ENCODE peak calls at places on chromosomes 12 and 14, in nine cellular contexts. U is cardiac muscle cell, O is tibial artery, I is NCI-H774, Z is ecto neural progenitor cell, T is Daoy, L is kidney, A is Right ventricle myocardium superior, K is AG10803. E is an unnamed sample.

GRCh38 chr14:23415821-23416480 is 7.9 kb upstream of the MYH6 start:
- DNase-seq in U (no peak), O (no peak), I (no peak), Z (no peak), T (no peak), L (no peak), A (peak; percentile 40), K (no peak), E (no peak)

GRCh38 chr12:76848132-76848531 is 30.7 kb downstream of the CSRP2 start:
- DNase-seq in U (no peak), O (no peak), I (no peak), Z (no peak), T (no peak), L (no peak), A (no peak), K (no peak), E (no peak)

GRCh38 chr14:94021416-94022157 is 4.6 kb upstream of the OTUB2 start:
- DNase-seq in U (peak; percentile 53), O (no peak), I (no peak), Z (no peak), T (peak; percentile 35), L (no peak), A (no peak), K (no peak), E (no peak)

GRCh38 chr14:88910386-88910785 is 85.9 kb downstream of the TTC8 start:
- DNase-seq in U (no peak), O (no peak), I (no peak), Z (no peak), T (no peak), L (no peak), A (no peak), K (no peak), E (peak; percentile 21)

GRCh38 chr12:53670966-53671365 is 4.9 kb downstream of the ATP5MC2 start:
- DNase-seq in U (no peak), O (no peak), I (no peak), Z (no peak), T (no peak), L (no peak), A (no peak), K (no peak), E (no peak)

GRCh38 chr12:126093911-126094310 is 1028.7 kb downstream of the AACS start:
- DNase-seq in U (peak; percentile 31), O (no peak), I (peak; percentile 26), Z (peak; percentile 60), T (peak; percentile 15), L (no peak), A (no peak), K (no peak), E (peak; percentile 67)

GRCh38 chr12:62998454-62998853 is 63.5 kb upstream of the PPM1H start:
- DNase-seq in U (no peak), O (no peak), I (no peak), Z (no peak), T (no peak), L (no peak), A (no peak), K (no peak), E (peak; percentile 67)

GRCh38 chr12:41486718-41487117 is 298.6 kb downstream of the PDZRN4 start:
- DNase-seq in U (no peak), O (no peak), I (no peak), Z (no peak), T (peak; percentile 5), L (no peak), A (no peak), K (peak; percentile 73), E (peak; percentile 81)

GRCh38 chr14:21974741-21975140 is 301.1 kb upstream of the OR4E1 start:
- DNase-seq in U (no peak), O (no peak), I (no peak), Z (no peak), T (no peak), L (no peak), A (no peak), K (no peak), E (no peak)

GRCh38 chr14:99342906-99343305 is 70.9 kb upstream of the BCL11B start:
- DNase-seq in U (no peak), O (no peak), I (no peak), Z (no peak), T (no peak), L (peak; percentile 37), A (no peak), K (no peak), E (no peak)

GRCh38 chr12:62711626-62712305 is 223.2 kb downstream of the PPM1H start:
- DNase-seq in U (no peak), O (no peak), I (no peak), Z (peak; percentile 64), T (peak; percentile 78), L (no peak), A (no peak), K (no peak), E (no peak)

GRCh38 chr12:98456583-98457573 is 58.5 kb upstream of the TMPO start:
- DNase-seq in U (peak; percentile 71), O (peak; percentile 74), I (peak; percentile 18), Z (peak; percentile 82), T (peak; percentile 66), L (peak; percentile 79), A (peak; percentile 62), K (peak; percentile 31), E (peak; percentile 91)

GRCh38 chr12:6158263-6158662 is 33.8 kb upstream of the VWF start:
- DNase-seq in U (no peak), O (no peak), I (no peak), Z (no peak), T (no peak), L (no peak), A (no peak), K (no peak), E (no peak)

GRCh38 chr14:53032838-53033390 is 82.1 kb upstream of the FERMT2 start:
- DNase-seq in U (no peak), O (no peak), I (no peak), Z (no peak), T (no peak), L (no peak), A (no peak), K (peak; percentile 35), E (no peak)

GRCh38 chr14:105334383-105335230 is 20.1 kb downstream of the PACS2 start:
- DNase-seq in U (no peak), O (no peak), I (no peak), Z (no peak), T (no peak), L (peak; percentile 65), A (no peak), K (no peak), E (no peak)

GRCh38 chr14:22039938-22040780 is 366.5 kb upstream of the OR4E1 start:
- DNase-seq in U (peak; percentile 15), O (no peak), I (no peak), Z (no peak), T (peak; percentile 47), L (no peak), A (no peak), K (no peak), E (no peak)

GRCh38 chr14:81927069-81927468 is 393.4 kb upstream of the SEL1L start:
- DNase-seq in U (peak; percentile 23), O (no peak), I (no peak), Z (no peak), T (no peak), L (no peak), A (no peak), K (no peak), E (no peak)

GRCh38 chr12:103560604-103561101 is 26.4 kb upstream of the STAB2 start:
- DNase-seq in U (no peak), O (no peak), I (no peak), Z (no peak), T (peak; percentile 94), L (no peak), A (no peak), K (peak; percentile 98), E (peak; percentile 95)

GRCh38 chr14:103695331-103696026 is 19.8 kb downstream of the XRCC3 start:
- DNase-seq in U (no peak), O (no peak), I (no peak), Z (no peak), T (no peak), L (peak; percentile 46), A (no peak), K (no peak), E (peak; percentile 41)

GRCh38 chr12:111025301-111025700 is 104.9 kb upstream of the MYL2 start:
- DNase-seq in U (no peak), O (no peak), I (no peak), Z (no peak), T (no peak), L (no peak), A (no peak), K (no peak), E (no peak)

GRCh38 chr14:65290830-65291229 is 121.7 kb upstream of the FUT8 start:
- DNase-seq in U (no peak), O (no peak), I (no peak), Z (no peak), T (peak; percentile 96), L (no peak), A (no peak), K (peak; percentile 94), E (no peak)

GRCh38 chr12:107634530-107634929 is 51.1 kb upstream of the PWP1 start:
- DNase-seq in U (no peak), O (no peak), I (no peak), Z (no peak), T (no peak), L (no peak), A (no peak), K (no peak), E (no peak)

GRCh38 chr12:122641976-122642375 is 61.2 kb downstream of the HCAR2 start:
- DNase-seq in U (no peak), O (no peak), I (no peak), Z (no peak), T (no peak), L (no peak), A (no peak), K (peak; percentile 18), E (no peak)

GRCh38 chr14:56131865-56132830 is 13.9 kb downstream of the PELI2 start:
- DNase-seq in U (no peak), O (no peak), I (no peak), Z (no peak), T (no peak), L (no peak), A (no peak), K (no peak), E (peak; percentile 59)

GRCh38 chr12:12537421-12537820 is 25.2 kb downstream of the DUSP16 start:
- DNase-seq in U (no peak), O (no peak), I (no peak), Z (no peak), T (no peak), L (no peak), A (no peak), K (peak; percentile 23), E (no peak)

GRCh38 chr14:101444116-101444515 is 117.2 kb upstream of the DIO3 start:
- DNase-seq in U (no peak), O (no peak), I (no peak), Z (no peak), T (peak; percentile 86), L (no peak), A (no peak), K (peak; percentile 73), E (no peak)

GRCh38 chr12:113369391-113369790 is 11.0 kb downstream of the PLBD2 start:
- DNase-seq in U (no peak), O (no peak), I (no peak), Z (no peak), T (no peak), L (no peak), A (no peak), K (no peak), E (no peak)

GRCh38 chr14:52402812-52403526 is 88.9 kb downstream of the PTGER2 start:
- DNase-seq in U (no peak), O (no peak), I (no peak), Z (no peak), T (peak; percentile 21), L (no peak), A (no peak), K (peak; percentile 16), E (no peak)

GRCh38 chr12:77324763-77325468 is 259.5 kb upstream of the E2F7 start:
- DNase-seq in U (peak; percentile 89), O (peak; percentile 67), I (peak; percentile 86), Z (peak; percentile 92), T (peak; percentile 89), L (peak; percentile 82), A (peak; percentile 83), K (peak; percentile 61), E (peak; percentile 94)

GRCh38 chr12:7498832-7499231 is 4.7 kb downstream of the CD163 start:
- DNase-seq in U (no peak), O (no peak), I (no peak), Z (no peak), T (peak; percentile 60), L (no peak), A (no peak), K (peak; percentile 97), E (no peak)

GRCh38 chr14:78164226-78164853 is 5.8 kb upstream of the NRXN3 start:
- DNase-seq in U (peak; percentile 74), O (no peak), I (peak; percentile 6), Z (peak; percentile 71), T (peak; percentile 20), L (no peak), A (no peak), K (no peak), E (peak; percentile 81)